ENCODE peak calls at places on chromosomes 6 and 20, in four cellular contexts. One of them, this sample, is unnamed. For H3K4me1, the result is how much of the 10 kb centered on the place peaks cover.

GRCh38 chr6:3001773-3002293 is 2.1 kb downstream of the NQO2 start:
- DNase-seq in IMR-90: peak
- DNase-seq in body of pancreas: no peak
- DNase-seq in Peyer's patch: no peak
- DNase-seq in this sample: no peak

GRCh38 chr6:16690244-16691142 is 70.8 kb downstream of the ATXN1 start:
- DNase-seq in IMR-90: peak
- DNase-seq in body of pancreas: no peak
- DNase-seq in Peyer's patch: no peak
- DNase-seq in this sample: no peak

GRCh38 chr6:3235486-3235885 is 8.0 kb upstream of the TUBB2B start:
- DNase-seq in IMR-90: no peak
- DNase-seq in body of pancreas: no peak
- DNase-seq in Peyer's patch: no peak
- DNase-seq in this sample: no peak

GRCh38 chr6:122610690-122611455 is 668 bp downstream of the PKIB start:
- DNase-seq in IMR-90: no peak
- DNase-seq in body of pancreas: peak
- DNase-seq in Peyer's patch: peak
- DNase-seq in this sample: peak

GRCh38 chr20:47289989-47290388 is 66.5 kb downstream of the ZMYND8 start:
- DNase-seq in IMR-90: peak
- DNase-seq in body of pancreas: no peak
- DNase-seq in Peyer's patch: no peak
- DNase-seq in this sample: no peak

GRCh38 chr6:89180112-89180511 is 34.3 kb downstream of the PM20D2 start:
- DNase-seq in IMR-90: no peak
- DNase-seq in body of pancreas: no peak
- DNase-seq in Peyer's patch: no peak
- DNase-seq in this sample: no peak

GRCh38 chr6:11212625-11213024 is 19.8 kb downstream of the NEDD9 start:
- DNase-seq in IMR-90: peak
- DNase-seq in body of pancreas: no peak
- DNase-seq in Peyer's patch: no peak
- DNase-seq in this sample: no peak

GRCh38 chr6:4280721-4281120 is 145.3 kb upstream of the ECI2 start:
- DNase-seq in IMR-90: peak
- DNase-seq in body of pancreas: no peak
- DNase-seq in Peyer's patch: no peak
- DNase-seq in this sample: no peak

GRCh38 chr6:3287976-3288707 is 29.4 kb downstream of the PSMG4 start:
- DNase-seq in IMR-90: no peak
- DNase-seq in body of pancreas: no peak
- DNase-seq in Peyer's patch: peak
- DNase-seq in this sample: no peak

GRCh38 chr20:57313230-57313629 is 16.4 kb upstream of the SPO11 start:
- DNase-seq in IMR-90: no peak
- DNase-seq in body of pancreas: no peak
- DNase-seq in Peyer's patch: no peak
- DNase-seq in this sample: no peak

GRCh38 chr6:74939309-74939708 is 266.5 kb downstream of the COL12A1 start:
- DNase-seq in IMR-90: no peak
- DNase-seq in body of pancreas: no peak
- DNase-seq in Peyer's patch: no peak
- DNase-seq in this sample: no peak

GRCh38 chr6:149031545-149032317 is 284.9 kb downstream of the UST start:
- DNase-seq in IMR-90: peak
- DNase-seq in body of pancreas: no peak
- DNase-seq in Peyer's patch: peak
- DNase-seq in this sample: no peak

GRCh38 chr6:11744753-11745152 is 33.9 kb downstream of the ADTRP start:
- DNase-seq in IMR-90: peak
- DNase-seq in body of pancreas: peak
- DNase-seq in Peyer's patch: peak
- DNase-seq in this sample: no peak

GRCh38 chr6:169326067-169326799 is 72.6 kb upstream of the THBS2 start:
- DNase-seq in IMR-90: peak
- DNase-seq in body of pancreas: no peak
- DNase-seq in Peyer's patch: no peak
- DNase-seq in this sample: no peak

GRCh38 chr6:135815216-135815615 is 36.3 kb upstream of the PDE7B start:
- DNase-seq in IMR-90: no peak
- DNase-seq in body of pancreas: no peak
- DNase-seq in Peyer's patch: no peak
- DNase-seq in this sample: no peak

GRCh38 chr20:43665466-43666176 is 1.3 kb upstream of the MYBL2 start:
- DNase-seq in IMR-90: no peak
- DNase-seq in body of pancreas: no peak
- DNase-seq in Peyer's patch: no peak
- DNase-seq in this sample: no peak

GRCh38 chr6:32086661-32087573 is 22.2 kb downstream of the TNXB start:
- DNase-seq in IMR-90: peak
- DNase-seq in body of pancreas: no peak
- DNase-seq in Peyer's patch: no peak
- DNase-seq in this sample: no peak

GRCh38 chr6:125913864-125914351 is 42.7 kb upstream of the HINT3 start:
- DNase-seq in IMR-90: peak
- DNase-seq in body of pancreas: no peak
- DNase-seq in Peyer's patch: peak
- DNase-seq in this sample: no peak

GRCh38 chr6:149917679-149918078 is 5.2 kb downstream of the RAET1G start:
- DNase-seq in IMR-90: no peak
- DNase-seq in body of pancreas: no peak
- DNase-seq in Peyer's patch: no peak
- DNase-seq in this sample: no peak

GRCh38 chr6:112253842-112254816 is at the start of gene LAMA4:
- DNase-seq in IMR-90: peak
- DNase-seq in body of pancreas: peak
- DNase-seq in Peyer's patch: no peak
- DNase-seq in this sample: peak

GRCh38 chr20:10710995-10711775 is 37.4 kb upstream of the JAG1 start:
- DNase-seq in IMR-90: peak
- DNase-seq in body of pancreas: peak
- DNase-seq in Peyer's patch: no peak
- DNase-seq in this sample: no peak

GRCh38 chr20:25017257-25017803 is 24.8 kb upstream of the APMAP start:
- DNase-seq in IMR-90: no peak
- DNase-seq in body of pancreas: peak
- DNase-seq in Peyer's patch: peak
- DNase-seq in this sample: peak

GRCh38 chr6:37038297-37039198 is 33.1 kb downstream of the FGD2 start:
- DNase-seq in IMR-90: peak
- DNase-seq in body of pancreas: peak
- DNase-seq in Peyer's patch: no peak
- DNase-seq in this sample: no peak

GRCh38 chr6:150403458-150404245 is 34.8 kb downstream of the IYD start:
- DNase-seq in IMR-90: peak
- DNase-seq in body of pancreas: no peak
- DNase-seq in Peyer's patch: no peak
- DNase-seq in this sample: no peak

GRCh38 chr6:126033696-126034095 is 47.4 kb downstream of the TRMT11 start:
- DNase-seq in IMR-90: peak
- DNase-seq in body of pancreas: peak
- DNase-seq in Peyer's patch: peak
- DNase-seq in this sample: no peak

GRCh38 chr20:58634121-58634817 is 16.8 kb upstream of the STX16 start:
- DNase-seq in IMR-90: peak
- DNase-seq in body of pancreas: no peak
- DNase-seq in Peyer's patch: no peak
- DNase-seq in this sample: peak

GRCh38 chr6:35096129-35096852 is 44.8 kb downstream of the TCP11 start:
- DNase-seq in IMR-90: peak
- DNase-seq in body of pancreas: no peak
- DNase-seq in Peyer's patch: no peak
- DNase-seq in this sample: no peak

GRCh38 chr6:52089758-52090348 is 2.4 kb upstream of the PKHD1 start:
- DNase-seq in IMR-90: no peak
- DNase-seq in body of pancreas: no peak
- DNase-seq in Peyer's patch: no peak
- DNase-seq in this sample: no peak

GRCh38 chr6:43851204-43851855 is 81.3 kb downstream of the VEGFA start:
- DNase-seq in IMR-90: peak
- DNase-seq in body of pancreas: no peak
- DNase-seq in Peyer's patch: no peak
- DNase-seq in this sample: peak
- H3K4me1 ChIP-seq in IMR-90: under half
- H3K4me1 ChIP-seq in body of pancreas: under half
- H3K4me1 ChIP-seq in Peyer's patch: under half
- H3K4me1 ChIP-seq in this sample: under half

DNA sequence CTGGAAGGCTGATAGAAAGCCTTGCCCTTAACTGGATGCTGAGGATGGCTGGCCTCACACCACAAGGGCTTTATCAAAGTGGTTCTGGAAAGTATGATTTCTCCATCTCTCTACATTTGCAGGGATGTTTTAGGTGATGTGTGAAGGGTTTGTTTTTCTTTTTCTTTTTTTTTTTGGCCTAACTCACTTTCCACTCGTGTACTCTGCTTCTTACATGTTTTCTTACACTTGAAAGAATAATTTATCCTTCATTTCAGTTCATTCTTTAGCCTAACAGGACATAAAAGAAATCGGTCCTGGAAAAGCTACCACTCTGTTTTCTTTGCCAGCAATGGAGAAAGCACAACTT is 41.2 kb downstream of the ISM1 start:
- DNase-seq in IMR-90: no peak
- DNase-seq in body of pancreas: no peak
- DNase-seq in Peyer's patch: no peak
- DNase-seq in this sample: no peak
- TF ChIP-seq CTCF in IMR-90: no peak
- TF ChIP-seq CTCF in body of pancreas: no peak
- TF ChIP-seq CTCF in Peyer's patch: no peak
- TF ChIP-seq CTCF in this sample: no peak

DNA sequence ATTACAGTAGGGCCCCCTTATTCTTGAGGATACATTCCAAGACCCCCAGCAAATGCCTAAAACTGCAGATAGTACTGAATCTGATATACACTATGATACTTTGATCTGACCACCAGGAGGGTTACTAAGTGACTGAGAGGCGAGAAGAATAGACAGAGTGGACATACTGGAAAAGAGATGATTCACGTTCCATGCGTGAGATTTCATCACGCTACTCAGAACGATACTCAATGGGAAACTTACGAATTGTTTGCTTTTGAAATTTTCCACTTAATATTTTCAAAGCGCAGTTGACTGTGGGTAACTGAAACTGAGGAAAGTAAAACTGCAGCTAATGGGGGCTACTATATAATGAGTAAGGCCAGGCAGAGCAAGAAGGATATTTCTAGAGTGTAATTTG is 60.8 kb downstream of the STX11 start:
- DNase-seq in IMR-90: peak
- DNase-seq in body of pancreas: no peak
- DNase-seq in Peyer's patch: no peak
- DNase-seq in this sample: no peak
- H3K4me1 ChIP-seq in IMR-90: under half
- H3K4me1 ChIP-seq in body of pancreas: under half
- H3K4me1 ChIP-seq in Peyer's patch: under half
- H3K4me1 ChIP-seq in this sample: under half

GRCh38 chr20:59646487-59646886 is 42.1 kb downstream of the PHACTR3 start:
- DNase-seq in IMR-90: no peak
- DNase-seq in body of pancreas: no peak
- DNase-seq in Peyer's patch: no peak
- DNase-seq in this sample: no peak

GRCh38 chr20:59644371-59644939 is 40.1 kb downstream of the PHACTR3 start:
- DNase-seq in IMR-90: no peak
- DNase-seq in body of pancreas: no peak
- DNase-seq in Peyer's patch: no peak
- DNase-seq in this sample: no peak

GRCh38 chr20:59645316-59645715 is 41.0 kb downstream of the PHACTR3 start:
- DNase-seq in IMR-90: no peak
- DNase-seq in body of pancreas: no peak
- DNase-seq in Peyer's patch: no peak
- DNase-seq in this sample: no peak

GRCh38 chr20:59647271-59647670 is 42.9 kb downstream of the PHACTR3 start:
- DNase-seq in IMR-90: no peak
- DNase-seq in body of pancreas: no peak
- DNase-seq in Peyer's patch: no peak
- DNase-seq in this sample: no peak

DNA sequence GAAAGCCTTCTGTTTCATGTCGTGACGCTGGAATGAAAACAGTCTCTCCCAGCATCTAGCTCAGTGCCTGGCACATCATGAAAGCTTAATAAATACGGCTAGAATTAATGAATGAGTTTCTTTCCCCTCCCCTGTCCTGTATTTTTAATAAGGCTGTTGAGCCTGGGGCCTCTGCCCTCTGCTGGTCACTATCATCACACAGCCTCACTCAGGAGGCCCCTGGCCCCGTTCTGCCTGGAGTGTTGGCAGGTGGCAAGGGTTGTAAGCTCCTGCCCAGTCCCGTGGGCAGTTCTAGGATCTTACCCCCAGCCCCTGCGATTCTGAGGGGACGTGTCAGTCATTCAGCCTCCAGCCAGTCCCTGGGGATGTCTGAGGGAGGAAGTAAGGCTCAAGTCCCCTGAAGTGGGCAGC is 41.4 kb downstream of the PHACTR3 start:
- DNase-seq in IMR-90: no peak
- DNase-seq in body of pancreas: no peak
- DNase-seq in Peyer's patch: no peak
- DNase-seq in this sample: no peak
- TF ChIP-seq CTCF in IMR-90: no peak
- TF ChIP-seq CTCF in body of pancreas: no peak
- TF ChIP-seq CTCF in Peyer's patch: no peak
- TF ChIP-seq CTCF in this sample: peak

GRCh38 chr20:62980970-62981369 is 25.8 kb downstream of the BHLHE23 start:
- DNase-seq in IMR-90: no peak
- DNase-seq in body of pancreas: no peak
- DNase-seq in Peyer's patch: no peak
- DNase-seq in this sample: no peak
- H3K4me1 ChIP-seq in IMR-90: under half
- H3K4me1 ChIP-seq in body of pancreas: under half
- H3K4me1 ChIP-seq in Peyer's patch: under half
- H3K4me1 ChIP-seq in this sample: under half